ENCODE peak calls at places on chromosomes 13 and 19, in five cellular contexts. X is heart right ventricle; V is activated CD4-positive, alpha-beta T cell treated with anti-CD3 and anti-CD28 coated beads, Interleukin-2, amount 50 U/mL, for 48 hours; S is AML-193; R is T-helper 1 cell. M is an unnamed sample.

GRCh38 chr19:12970070-12970820 is 869 bp downstream of the DAND5 start:
- DNase-seq in X (no peak), V (no peak), S (no peak), R (no peak), M (no peak)

GRCh38 chr13:41428155-41428554 is 29.2 kb upstream of the RGCC start:
- DNase-seq in X (peak; percentile 6), V (peak; percentile 32), S (no peak), R (peak; percentile 26), M (no peak)

GRCh38 chr19:23901360-23901759 is 13.3 kb upstream of the ZNF726 start:
- DNase-seq in X (no peak), V (no peak), S (no peak), R (no peak), M (no peak)

GRCh38 chr13:68078874-68079273 is 848.7 kb upstream of the PCDH9 start:
- DNase-seq in X (no peak), V (no peak), S (no peak), R (no peak), M (no peak)

GRCh38 chr19:42477117-42477516 is 34.4 kb upstream of the CXCL17 start:
- DNase-seq in X (no peak), V (no peak), S (no peak), R (no peak), M (no peak)

GRCh38 chr19:53991224-53992113 is at the start of gene CACNG6:
- DNase-seq in X (no peak), V (no peak), S (no peak), R (no peak), M (no peak)

GRCh38 chr13:95058680-95059079 is 242.6 kb downstream of the ABCC4 start:
- DNase-seq in X (no peak), V (no peak), S (no peak), R (no peak), M (no peak)

GRCh38 chr13:89380101-89380500 is 1708.9 kb downstream of the SLITRK5 start:
- DNase-seq in X (no peak), V (no peak), S (no peak), R (no peak), M (no peak)

GRCh38 chr13:83065136-83065535 is 817.1 kb downstream of the SLITRK1 start:
- DNase-seq in X (no peak), V (no peak), S (no peak), R (no peak), M (no peak)

GRCh38 chr13:33251131-33251629 is 34.4 kb downstream of the STARD13 start:
- DNase-seq in X (peak; percentile 46), V (no peak), S (no peak), R (no peak), M (no peak)

GRCh38 chr13:43787998-43788397 is 1.2 kb upstream of the ENOX1 start:
- DNase-seq in X (no peak), V (no peak), S (no peak), R (no peak), M (no peak)

GRCh38 chr13:73179906-73180305 is 121.1 kb downstream of the KLF5 start:
- DNase-seq in X (no peak), V (no peak), S (no peak), R (no peak), M (no peak)

GRCh38 chr19:51751655-51752054 is at the start of gene FPR1:
- DNase-seq in X (no peak), V (no peak), S (peak; percentile 76), R (no peak), M (peak; percentile 6)

GRCh38 chr13:97945342-97945741 is 8.1 kb upstream of the IPO5 start:
- DNase-seq in X (no peak), V (no peak), S (no peak), R (no peak), M (no peak)

GRCh38 chr13:39881887-39882286 is 226.4 kb downstream of the COG6 start:
- DNase-seq in X (no peak), V (no peak), S (no peak), R (no peak), M (no peak)

GRCh38 chr19:23075031-23075733 is 41.6 kb upstream of the ZNF730 start:
- DNase-seq in X (peak; percentile 55), V (no peak), S (no peak), R (no peak), M (no peak)

GRCh38 chr19:46783670-46784069 is 4.7 kb downstream of the SLC1A5 start:
- DNase-seq in X (no peak), V (no peak), S (no peak), R (no peak), M (no peak)

GRCh38 chr13:32140109-32140508 is 108.5 kb downstream of the FRY start:
- DNase-seq in X (no peak), V (no peak), S (no peak), R (no peak), M (no peak)

GRCh38 chr19:40253611-40254092 is 27.2 kb upstream of the CCNP start:
- DNase-seq in X (no peak), V (no peak), S (no peak), R (no peak), M (no peak)

GRCh38 chr19:18507021-18507726 is 14.7 kb downstream of the ELL start:
- DNase-seq in X (peak; percentile 63), V (no peak), S (no peak), R (no peak), M (no peak)

GRCh38 chr19:28943651-28944050 is 269.3 kb downstream of the UQCRFS1 start:
- DNase-seq in X (no peak), V (no peak), S (no peak), R (no peak), M (no peak)

M was measured in SIG-M5.